ENCODE peak calls at places on chromosome 14, in six cellular contexts. One of them, this sample, is unnamed.

GRCh38 chr14:34956906-34957305 is 25.9 kb upstream of the SRP54 start:
- DNase-seq in tibial artery: no peak
- DNase-seq in WTC11: no peak
- DNase-seq in non-pigmented ciliary epithelial cell: no peak
- DNase-seq in fibroblast of pulmonary artery: no peak
- DNase-seq in cardiac fibroblast: no peak
- DNase-seq in this sample: no peak

GRCh38 chr14:58280954-58281787 is 17.2 kb upstream of the ARID4A start:
- DNase-seq in fibroblast of pulmonary artery: peak
- DNase-seq in non-pigmented ciliary epithelial cell: peak
- DNase-seq in cardiac fibroblast: peak
- DNase-seq in tibial artery: no peak
- DNase-seq in WTC11: no peak
- DNase-seq in this sample: no peak

GRCh38 chr14:56996721-56997399 is 186.6 kb upstream of the OTX2 start:
- DNase-seq in fibroblast of pulmonary artery: no peak
- DNase-seq in non-pigmented ciliary epithelial cell: no peak
- DNase-seq in cardiac fibroblast: no peak
- DNase-seq in tibial artery: no peak
- DNase-seq in WTC11: no peak
- DNase-seq in this sample: no peak

GRCh38 chr14:90632451-90632850 is 183.8 kb downstream of the TTC7B start:
- DNase-seq in non-pigmented ciliary epithelial cell: no peak
- DNase-seq in cardiac fibroblast: no peak
- DNase-seq in WTC11: no peak
- DNase-seq in fibroblast of pulmonary artery: no peak
- DNase-seq in tibial artery: no peak
- DNase-seq in this sample: no peak

GRCh38 chr14:23551266-23552028 is at the start of gene ZFHX2:
- DNase-seq in WTC11: peak
- DNase-seq in fibroblast of pulmonary artery: peak
- DNase-seq in cardiac fibroblast: peak
- DNase-seq in non-pigmented ciliary epithelial cell: no peak
- DNase-seq in tibial artery: peak
- DNase-seq in this sample: peak

GRCh38 chr14:44880791-44881190 is 81.0 kb downstream of the KLHL28 start:
- DNase-seq in fibroblast of pulmonary artery: no peak
- DNase-seq in non-pigmented ciliary epithelial cell: no peak
- DNase-seq in cardiac fibroblast: no peak
- DNase-seq in WTC11: no peak
- DNase-seq in tibial artery: no peak
- DNase-seq in this sample: no peak

GRCh38 chr14:50657753-50658152 is 10.4 kb downstream of the SAV1 start:
- DNase-seq in fibroblast of pulmonary artery: no peak
- DNase-seq in tibial artery: no peak
- DNase-seq in WTC11: no peak
- DNase-seq in cardiac fibroblast: peak
- DNase-seq in non-pigmented ciliary epithelial cell: no peak
- DNase-seq in this sample: no peak

GRCh38 chr14:31760277-31760676 is 199.1 kb downstream of the NUBPL start:
- DNase-seq in WTC11: no peak
- DNase-seq in non-pigmented ciliary epithelial cell: no peak
- DNase-seq in tibial artery: no peak
- DNase-seq in cardiac fibroblast: no peak
- DNase-seq in fibroblast of pulmonary artery: no peak
- DNase-seq in this sample: no peak